ENCODE peak calls at places on chromosomes 13 and 19, in five cellular contexts. V is hepatocyte; H is left ventricle myocardium inferior; C is CD8-positive, alpha-beta T cell; Y is aorta. S is an unnamed sample. For H3K27me3, the result is how much of the 10 kb centered on the place peaks cover.

GRCh38 chr19:43777163-43777700 is 3.5 kb downstream of the KCNN4 start:
- DNase-seq in V (peak), Y (peak), C (no peak), H (no peak), S (peak)

GRCh38 chr19:47495478-47496372 is 11.7 kb upstream of the KPTN start:
- DNase-seq in Y (no peak), V (no peak), C (no peak), H (no peak), S (no peak)

GRCh38 chr13:99929866-99930265 is 41.7 kb downstream of the ZIC5 start:
- DNase-seq in H (no peak), V (no peak), C (no peak), Y (no peak), S (no peak)

GRCh38 chr13:29801102-29801501 is 49.3 kb downstream of the UBL3 start:
- DNase-seq in V (no peak), C (no peak), H (no peak), Y (no peak), S (no peak)

GRCh38 chr19:3516675-3517207 is 10.6 kb downstream of the FZR1 start:
- DNase-seq in Y (no peak), C (peak), H (no peak), V (no peak), S (peak)

GRCh38 chr13:35729926-35730627 is 253.6 kb upstream of the MAB21L1 start:
- DNase-seq in V (no peak), H (peak), C (no peak), Y (no peak), S (no peak)

GRCh38 chr13:40170982-40171381 is 495.5 kb downstream of the FOXO1 start:
- DNase-seq in Y (no peak), V (no peak), H (no peak), C (no peak), S (no peak)

GRCh38 chr19:37981785-37982475 is 74.9 kb downstream of the SIPA1L3 start:
- DNase-seq in Y (no peak), C (no peak), V (peak), H (no peak), S (no peak)

GRCh38 chr13:32247887-32248286 is 67.3 kb downstream of the ZAR1L start:
- DNase-seq in Y (no peak), C (no peak), V (no peak), H (no peak), S (no peak)

GRCh38 chr19:16914421-16914820 is 25.6 kb downstream of the F2RL3 start:
- DNase-seq in Y (no peak), C (no peak), H (no peak), V (no peak), S (no peak)

GRCh38 chr13:114226088-114226487 is 8.6 kb upstream of the CDC16 start:
- DNase-seq in H (no peak), Y (no peak), V (no peak), C (peak), S (peak)

GRCh38 chr13:50915562-50915961 is 6.0 kb downstream of the RNASEH2B start:
- DNase-seq in V (no peak), H (no peak), Y (no peak), C (no peak), S (no peak)

GRCh38 chr13:109204252-109204651 is 574.8 kb downstream of the MYO16 start:
- DNase-seq in V (no peak), H (no peak), Y (no peak), C (no peak), S (no peak)

GRCh38 chr13:62846302-62846701 is 1430.7 kb upstream of the PCDH20 start:
- DNase-seq in Y (no peak), C (no peak), V (no peak), H (no peak), S (no peak)

GRCh38 chr19:41226053-41226873 is 7.2 kb downstream of the AXL start:
- DNase-seq in C (peak), H (peak), Y (peak), V (peak), S (no peak)

GRCh38 chr13:75347925-75348324 is 134.0 kb downstream of the TBC1D4 start:
- DNase-seq in C (no peak), Y (no peak), V (no peak), H (no peak), S (no peak)

GRCh38 chr13:87676254-87677042 is 5.3 kb downstream of the SLITRK5 start:
- DNase-seq in Y (peak), C (no peak), H (no peak), V (no peak), S (no peak)

GRCh38 chr19:38035515-38036495 is 128.8 kb downstream of the SIPA1L3 start:
- DNase-seq in H (no peak), Y (peak), V (no peak), C (no peak), S (no peak)

GRCh38 chr19:5961969-5962945 is 15.7 kb downstream of the RANBP3 start:
- DNase-seq in Y (peak), V (peak), H (peak), C (peak), S (peak)

GRCh38 chr13:51222510-51223283 is 499 bp downstream of the FAM124A start:
- DNase-seq in H (no peak), Y (no peak), V (peak), C (no peak), S (no peak)

GRCh38 chr19:51372649-51373504 is at the start of gene NKG7:
- DNase-seq in V (no peak), H (no peak), C (peak), Y (no peak), S (peak)

GRCh38 chr19:46887240-46887782 is 26.5 kb downstream of the ARHGAP35 start:
- DNase-seq in C (no peak), H (no peak), Y (no peak), V (no peak), S (no peak)

GRCh38 chr13:93744033-93744432 is 517.4 kb downstream of the GPC6 start:
- DNase-seq in H (no peak), C (no peak), Y (no peak), V (no peak), S (no peak)

GRCh38 chr13:43196171-43196611 is 172.8 kb downstream of the DNAJC15 start:
- DNase-seq in C (no peak), H (peak), Y (no peak), V (no peak), S (no peak)

GRCh38 chr19:15456871-15457700 is 7.3 kb downstream of the RASAL3 start:
- DNase-seq in Y (no peak), H (no peak), C (no peak), V (peak), S (no peak)
- H3K27me3 ChIP-seq in Y (under half), H (half or more), C (under half), V (half or more), S (under half)

DNA sequence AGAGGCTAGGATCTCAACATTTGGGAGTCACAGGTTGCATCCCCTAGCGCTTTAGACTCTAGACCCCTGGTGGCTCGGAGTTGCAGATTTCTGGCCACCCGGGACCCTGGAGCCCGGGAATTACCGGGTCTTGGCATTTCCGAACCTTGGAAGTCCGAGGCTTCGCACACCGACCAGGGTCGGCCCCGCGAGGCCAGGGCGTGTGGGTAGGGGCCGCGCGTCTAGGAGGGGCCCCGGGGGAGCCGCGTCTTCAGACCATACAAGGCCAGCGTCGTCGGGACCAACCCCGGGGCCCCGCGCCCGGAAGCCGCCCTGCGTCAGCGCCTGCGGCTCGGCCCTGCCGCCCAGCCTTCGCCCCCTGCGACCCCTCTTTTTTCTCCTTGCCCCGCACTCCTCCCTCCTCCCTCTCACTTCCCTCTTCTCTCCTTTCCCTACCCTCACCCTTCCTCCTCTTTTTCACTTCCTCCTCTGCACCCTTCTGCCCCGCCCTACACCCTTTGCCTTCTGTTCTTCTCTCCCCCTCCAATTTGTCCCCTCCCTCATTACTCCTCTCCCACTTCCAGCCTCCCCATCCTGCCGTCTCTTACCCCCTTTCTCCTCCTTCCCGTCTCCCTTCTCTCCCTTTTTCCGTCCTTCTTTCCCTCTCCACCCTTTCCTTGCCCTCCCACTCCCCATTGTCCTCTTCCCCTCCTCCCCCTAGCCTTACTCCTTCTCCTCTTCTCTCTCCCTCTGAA is 2.4 kb upstream of the PLEKHG2 start:
- DNase-seq in H (peak), Y (peak), V (peak), C (peak), S (peak)
- H3K4me3 ChIP-seq in H (peak), Y (peak), V (peak), C (peak), S (peak)

GRCh38 chr19:850221-850978 is 1.7 kb upstream of the ELANE start:
- DNase-seq in H (peak), V (peak), C (no peak), Y (peak), S (no peak)
- H3K27me3 ChIP-seq in H (half or more), V (under half), C (under half), Y (under half), S (under half)

GRCh38 chr13:102311901-102312300 is 89.9 kb downstream of the FGF14 start:
- DNase-seq in V (no peak), Y (no peak), H (no peak), C (no peak), S (no peak)

GRCh38 chr13:102312841-102313240 is 89.0 kb downstream of the FGF14 start:
- DNase-seq in C (no peak), H (no peak), V (no peak), Y (no peak), S (no peak)

GRCh38 chr13:102311433-102311796 is 90.4 kb downstream of the FGF14 start:
- DNase-seq in C (no peak), H (no peak), V (no peak), Y (no peak), S (no peak)

GRCh38 chr13:102310691-102311432 is 91.0 kb downstream of the FGF14 start:
- DNase-seq in H (peak), C (no peak), V (no peak), Y (no peak), S (no peak)

GRCh38 chr13:102309110-102309509 is 92.7 kb downstream of the FGF14 start:
- DNase-seq in H (no peak), C (no peak), Y (no peak), V (no peak), S (no peak)
- H3K4me3 ChIP-seq in H (peak), C (no peak), Y (no peak), V (no peak), S (no peak)

DNA sequence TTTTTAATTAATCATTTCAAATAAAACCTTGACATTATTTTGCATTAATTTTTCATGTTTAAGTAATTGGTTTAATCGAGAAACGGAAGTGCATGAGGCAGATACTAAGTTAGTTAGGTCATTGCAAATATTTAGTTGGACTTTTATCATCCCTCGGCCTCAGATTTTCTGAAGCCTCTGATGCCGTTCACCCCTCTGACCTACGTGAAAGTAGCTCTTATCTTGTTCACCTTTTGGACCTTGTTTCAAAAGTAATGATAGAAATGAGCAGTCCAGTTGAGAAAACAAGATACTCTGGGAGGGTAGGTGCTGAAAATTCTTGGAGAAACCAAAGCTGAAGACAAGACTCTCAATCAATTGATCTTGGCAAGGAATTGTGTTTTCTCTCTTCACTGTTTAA is 23.0 kb downstream of the LAIR2 start:
- DNase-seq in H (no peak), V (no peak), C (no peak), Y (no peak), S (no peak)
- H3K27me3 ChIP-seq in H (half or more), V (under half), C (under half), Y (under half), S (under half)

GRCh38 chr19:18895038-18895827 is 725 bp downstream of the CERS1 start:
- DNase-seq in V (peak), Y (no peak), C (no peak), H (no peak), S (no peak)
- H3K4me3 ChIP-seq in V (peak), Y (no peak), C (no peak), H (peak), S (no peak)

GRCh38 chr19:30911491-30911890 is 437.7 kb downstream of the TSHZ3 start:
- DNase-seq in C (no peak), Y (no peak), V (no peak), H (no peak), S (no peak)
- H3K27me3 ChIP-seq in C (under half), Y (under half), V (under half), H (under half), S (under half)

S was measured in CD4-positive, CD25-positive, alpha-beta regulatory T cell.